ENCODE peak calls at places on chromosomes 5 and 9, in four cellular contexts. T is psoas muscle, D is fibroblast of lung, V is AG04450. E is an unnamed sample.

GRCh38 chr5:147892696-147893296 is 13.5 kb downstream of the C5orf46 start:
- DNase-seq in T (no peak), D (no peak), V (no peak), E (no peak)

GRCh38 chr9:113808391-113809191 is 67.5 kb upstream of the ZNF618 start:
- DNase-seq in T (peak; percentile 59), D (peak; percentile 93), V (peak; percentile 26), E (peak; percentile 62)

GRCh38 chr5:134526483-134527155 is 1.1 kb downstream of the JADE2 start:
- DNase-seq in T (peak; percentile 90), D (no peak), V (no peak), E (no peak)

GRCh38 chr5:28648108-28648507 is 1609.7 kb upstream of the CDH9 start:
- DNase-seq in T (no peak), D (no peak), V (no peak), E (no peak)

GRCh38 chr5:73444499-73445432 is 3.8 kb downstream of the FOXD1 start:
- DNase-seq in T (no peak), D (peak; percentile 42), V (no peak), E (no peak)

GRCh38 chr5:138792181-138792808 is 39.1 kb downstream of the CTNNA1 start:
- DNase-seq in T (no peak), D (no peak), V (no peak), E (no peak)

GRCh38 chr5:107674655-107675054 is 3.9 kb upstream of the EFNA5 start:
- DNase-seq in T (no peak), D (peak; percentile 64), V (no peak), E (no peak)

GRCh38 chr9:129566563-129567266 is 54.2 kb downstream of the C9orf50 start:
- DNase-seq in T (no peak), D (no peak), V (no peak), E (no peak)

GRCh38 chr9:6184749-6185645 is 30.6 kb upstream of the IL33 start:
- DNase-seq in T (no peak), D (peak; percentile 14), V (no peak), E (peak; percentile 45)

GRCh38 chr5:78587081-78587774 is 61.3 kb downstream of the LHFPL2 start:
- DNase-seq in T (no peak), D (no peak), V (no peak), E (no peak)

GRCh38 chr5:147565524-147565923 is 55.7 kb upstream of the DPYSL3 start:
- DNase-seq in T (no peak), D (peak; percentile 51), V (no peak), E (no peak)

GRCh38 chr5:61245936-61246335 is 83.7 kb upstream of the SMIM15 start:
- DNase-seq in T (no peak), D (no peak), V (no peak), E (no peak)

GRCh38 chr5:115907177-115907576 is 55.1 kb upstream of the LVRN start:
- DNase-seq in T (no peak), D (no peak), V (no peak), E (no peak)

GRCh38 chr9:75128535-75128934 is 40.2 kb downstream of the OSTF1 start:
- DNase-seq in T (no peak), D (no peak), V (no peak), E (no peak)

DNA sequence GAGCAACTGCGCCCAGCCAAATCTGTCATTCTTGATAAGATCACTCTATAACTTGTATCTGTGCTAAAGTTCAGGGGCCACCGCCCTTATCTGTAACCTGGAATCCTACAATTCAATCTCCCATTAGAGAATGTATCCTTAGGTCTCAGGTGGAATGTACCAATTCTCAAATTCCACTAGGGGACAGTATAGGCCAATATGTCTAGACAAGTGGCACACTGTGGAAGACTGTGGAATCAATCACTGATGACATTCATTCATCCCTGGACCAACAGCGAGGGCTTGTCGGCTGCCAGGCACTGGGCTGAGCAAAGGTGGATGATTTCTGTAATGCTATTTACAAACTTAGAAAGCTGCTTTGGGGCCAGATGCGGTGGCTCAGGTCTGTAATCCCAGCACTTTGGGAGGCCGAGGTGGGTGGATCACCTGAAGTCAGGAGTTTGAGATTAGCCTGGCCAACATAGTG is 28.7 kb upstream of the MEGF9 start:
- DNase-seq in T (no peak), D (peak; percentile 29), V (no peak), E (no peak)
- TF ChIP-seq CTCF in T (peak; percentile 29), D (peak; percentile 47), V (peak; percentile 60), E (peak; percentile 80)

GRCh38 chr9:105281272-105281671 is 36.8 kb downstream of the SLC44A1 start:
- DNase-seq in T (no peak), D (no peak), V (no peak), E (no peak)
- H3K4me3 ChIP-seq in T (no peak overlapping the region), D (no peak overlapping the region), V (no peak overlapping the region), E (no peak overlapping the region)

GRCh38 chr9:136265561-136266355 is 20.1 kb upstream of the QSOX2 start:
- DNase-seq in T (no peak), D (no peak), V (no peak), E (no peak)

GRCh38 chr9:136264803-136265405 is 19.3 kb upstream of the QSOX2 start:
- DNase-seq in T (no peak), D (no peak), V (no peak), E (no peak)

GRCh38 chr9:136268776-136269175 is 23.2 kb upstream of the QSOX2 start:
- DNase-seq in T (no peak), D (no peak), V (no peak), E (no peak)

GRCh38 chr9:136268318-136268717 is 22.7 kb upstream of the QSOX2 start:
- DNase-seq in T (no peak), D (peak; percentile 27), V (no peak), E (no peak)

DNA sequence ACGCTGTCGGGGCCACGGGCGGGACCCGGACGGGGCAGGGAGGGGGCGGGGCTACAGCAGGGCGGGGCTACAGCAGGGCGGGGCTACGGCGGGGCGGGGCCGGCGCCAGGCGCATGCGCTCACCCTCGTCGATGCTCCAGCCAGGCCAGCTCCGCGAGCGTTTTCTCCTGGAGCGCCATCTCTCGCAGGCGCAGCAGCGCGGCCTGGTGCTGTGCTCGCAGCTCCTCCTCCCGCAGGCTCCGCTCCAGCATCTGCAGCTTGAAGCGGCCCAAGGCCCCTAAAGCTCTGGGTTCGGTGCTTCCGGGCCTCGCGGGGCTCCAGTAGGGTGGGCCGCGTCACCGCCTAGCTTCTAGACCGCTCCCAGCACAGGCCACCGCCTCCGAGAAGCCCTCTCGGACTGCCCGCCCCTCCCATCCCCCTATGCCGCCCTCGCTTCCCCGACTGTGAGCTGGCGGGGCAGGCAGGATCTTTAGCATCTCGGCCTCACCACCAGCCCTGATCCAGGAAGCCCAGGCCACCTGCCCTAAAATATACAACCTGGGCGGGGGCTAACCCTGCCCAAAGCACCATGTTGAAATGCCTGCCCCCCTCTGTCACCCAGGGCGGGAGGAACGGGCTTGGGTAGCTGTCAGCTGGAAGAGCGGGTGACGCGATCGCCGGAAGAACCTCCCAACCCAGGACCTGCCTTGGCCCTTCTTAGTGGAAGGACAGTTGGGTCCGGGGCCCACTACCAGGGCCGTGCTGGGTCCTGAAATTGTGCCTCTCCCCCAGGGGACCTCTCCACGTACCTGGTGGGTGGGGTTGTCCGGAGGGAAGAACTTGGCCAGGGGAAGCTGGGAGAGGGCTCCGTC is 21.9 kb upstream of the QSOX2 start:
- DNase-seq in T (peak; percentile 88), D (peak; percentile 84), V (peak; percentile 49), E (peak; percentile 21)
- TF ChIP-seq CTCF in T (no peak), D (no peak), V (peak; percentile 36), E (peak; percentile 28)

DNA sequence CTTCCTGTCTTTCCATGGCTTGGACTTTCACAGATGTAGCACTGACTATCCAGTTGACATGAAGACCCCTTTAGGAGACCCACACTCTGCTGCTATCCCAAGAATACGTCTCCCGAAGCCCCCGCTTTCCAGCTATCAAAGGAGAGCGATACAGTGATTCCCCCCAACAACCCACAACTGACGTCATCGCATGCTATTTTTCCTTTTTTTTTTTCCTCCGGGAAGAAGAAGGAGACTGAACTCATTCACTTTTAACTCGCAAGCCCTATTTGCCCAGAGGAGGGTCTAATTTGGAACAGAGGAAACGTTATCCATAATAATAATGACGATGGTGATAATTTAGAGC is 2.1 kb downstream of the PAPPA start:
- DNase-seq in T (no peak), D (peak; percentile 77), V (no peak), E (no peak)
- H3K4me3 ChIP-seq in T (peak overlapping the region; percentile 68), D (peak overlapping the region; percentile 94), V (peak overlapping the region; percentile 89), E (peak overlapping the region; percentile 67)

DNA sequence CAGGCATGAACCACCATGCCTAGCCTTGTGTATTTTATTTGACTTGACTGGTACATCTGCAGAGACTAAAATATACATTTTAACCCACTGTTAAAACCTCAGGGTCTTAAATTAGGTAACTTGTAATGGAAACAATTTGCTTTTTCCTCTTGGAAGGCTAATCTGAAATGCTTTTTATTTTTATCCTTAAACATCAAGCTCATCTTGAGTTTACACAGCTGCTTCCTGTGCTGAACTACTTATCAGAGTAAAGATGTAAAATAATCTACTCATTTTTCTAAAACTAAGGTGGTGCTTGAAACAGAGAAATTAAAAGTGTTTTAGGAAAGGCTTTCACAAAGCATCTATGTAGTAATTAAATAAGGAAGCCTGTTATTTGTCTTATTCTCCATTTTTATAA is 144.1 kb downstream of the ENTREP1 start:
- DNase-seq in T (no peak), D (no peak), V (no peak), E (no peak)
- TF ChIP-seq CTCF in T (no peak), D (no peak), V (no peak), E (no peak)

DNA sequence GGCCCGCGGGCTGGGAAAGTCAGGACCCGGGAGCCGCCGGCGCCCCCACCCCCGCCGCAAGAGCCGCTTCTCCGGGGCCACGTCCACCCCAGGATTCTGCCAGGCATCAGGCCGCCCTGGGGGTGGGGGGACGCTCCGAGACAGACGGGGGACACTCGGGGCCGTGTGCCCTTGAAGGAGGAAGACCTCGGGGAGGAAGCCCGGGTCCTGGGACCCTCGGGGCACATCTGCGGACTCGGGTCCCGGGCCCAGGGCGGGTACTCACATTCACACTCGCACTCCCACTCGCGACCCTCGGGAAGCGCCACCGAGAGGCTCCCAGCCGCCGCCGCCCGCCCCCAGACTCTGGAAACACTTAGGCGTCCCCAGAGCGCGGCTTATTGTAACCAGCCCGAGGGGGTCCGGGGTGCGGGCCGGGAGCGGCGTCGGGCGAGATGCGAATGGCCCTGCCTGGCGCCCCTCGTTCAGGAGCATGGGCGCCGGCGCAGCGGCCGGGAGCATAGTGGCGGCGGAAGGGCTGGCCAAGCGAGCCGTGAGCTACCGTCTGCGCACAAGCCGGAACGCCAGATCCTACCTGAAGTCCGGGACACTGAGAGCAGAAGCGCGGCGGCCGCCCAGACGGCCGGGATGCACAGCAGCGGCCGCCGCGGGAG is 609 bp downstream of the ROR2 start:
- DNase-seq in T (no peak), D (no peak), V (no peak), E (no peak)
- H3K4me3 ChIP-seq in T (peak overlapping the region; percentile 45), D (peak overlapping the region; percentile 86), V (peak overlapping the region; percentile 71), E (no peak overlapping the region)

DNA sequence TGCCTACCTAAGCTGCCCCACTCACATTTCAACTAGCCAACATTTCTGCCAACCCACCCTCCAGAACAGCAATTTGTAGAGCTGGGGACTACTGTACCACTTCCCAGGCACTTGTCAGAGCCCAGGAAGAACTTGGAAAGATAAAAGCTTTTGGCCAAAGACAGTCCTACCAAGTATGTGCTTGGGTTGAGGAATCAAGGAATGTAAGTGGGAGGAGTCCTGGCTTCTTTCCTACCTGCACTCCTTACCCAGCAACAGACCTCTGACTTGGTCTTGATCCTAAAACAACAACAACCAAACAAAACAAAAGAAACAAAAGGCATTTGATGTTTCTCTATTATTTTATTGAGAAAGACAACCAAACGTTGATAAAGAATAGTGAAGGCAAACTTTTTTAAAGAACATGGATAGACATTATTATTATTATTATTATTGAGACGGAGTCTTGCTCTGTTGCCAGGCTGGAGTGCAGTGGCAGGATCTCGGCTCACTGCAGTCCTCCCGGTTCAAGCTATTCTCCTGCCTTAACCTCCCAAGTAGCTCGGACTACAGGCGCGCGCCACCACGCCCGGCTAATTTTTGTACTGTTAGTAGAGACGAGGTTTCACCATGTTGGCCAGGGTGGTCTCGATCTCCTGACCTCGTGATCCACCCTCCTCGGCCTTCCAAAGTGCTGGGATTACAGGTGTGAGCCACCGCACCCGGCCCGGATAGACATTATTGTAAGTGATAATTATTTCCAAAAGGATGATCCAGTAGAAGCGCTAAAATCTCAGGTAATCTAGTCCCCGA is 33.5 kb downstream of the ANXA2R start:
- DNase-seq in T (no peak), D (no peak), V (no peak), E (no peak)
- TF ChIP-seq CTCF in T (no peak), D (no peak), V (no peak), E (no peak)

E was measured in AG09309.